ENCODE peak calls at places on chromosomes 6 and 20, in six cellular contexts. T is astrocyte of the cerebellum, E is fibroblast of lung, U is heart left ventricle, D is neural progenitor cell, F is suprapubic skin. C is an unnamed sample.

GRCh38 chr6:14339711-14340590 is 222.4 kb downstream of the CD83 start:
- DNase-seq in F (no peak), E (no peak), D (no peak), T (no peak), U (no peak), C (no peak)

GRCh38 chr6:15063253-15063853 is 182.5 kb upstream of the JARID2 start:
- DNase-seq in D (no peak), U (peak; percentile 44), E (no peak), T (no peak), F (no peak), C (no peak)

GRCh38 chr6:77172578-77172977 is 290.7 kb downstream of the HTR1B start:
- DNase-seq in E (no peak), U (no peak), T (no peak), F (no peak), D (no peak), C (no peak)

GRCh38 chr6:116842374-116842947 is 13.6 kb upstream of the GPRC6A start:
- DNase-seq in U (no peak), E (peak; percentile 7), T (no peak), D (no peak), F (no peak), C (no peak)

GRCh38 chr6:30491963-30492616 is 2.8 kb downstream of the HLA-E start:
- DNase-seq in U (no peak), E (no peak), T (no peak), D (no peak), F (peak; percentile 60), C (no peak)

GRCh38 chr20:53142225-53142624 is 170.1 kb downstream of the TSHZ2 start:
- DNase-seq in T (no peak), U (no peak), F (no peak), D (no peak), E (no peak), C (no peak)

GRCh38 chr6:4815584-4815983 is 39.4 kb downstream of the CDYL start:
- DNase-seq in D (no peak), F (no peak), U (no peak), T (no peak), E (no peak), C (no peak)

GRCh38 chr6:2865270-2866182 is 23.9 kb upstream of the SERPINB1 start:
- DNase-seq in F (no peak), D (no peak), E (peak; percentile 74), U (no peak), T (no peak), C (no peak)

GRCh38 chr20:50196248-50196647 is 5.6 kb downstream of the CEBPB start:
- DNase-seq in E (no peak), D (no peak), T (no peak), U (no peak), F (no peak), C (no peak)

GRCh38 chr20:50194831-50195523 is 4.3 kb downstream of the CEBPB start:
- DNase-seq in T (no peak), F (no peak), E (peak; percentile 58), D (no peak), U (no peak), C (no peak)

GRCh38 chr20:50196896-50197295 is 6.3 kb downstream of the CEBPB start:
- DNase-seq in D (no peak), U (no peak), T (no peak), F (no peak), E (no peak), C (no peak)

GRCh38 chr20:50193851-50194830 is 3.5 kb downstream of the CEBPB start:
- DNase-seq in T (no peak), U (no peak), F (no peak), E (peak; percentile 41), D (peak; percentile 27), C (no peak)

DNA sequence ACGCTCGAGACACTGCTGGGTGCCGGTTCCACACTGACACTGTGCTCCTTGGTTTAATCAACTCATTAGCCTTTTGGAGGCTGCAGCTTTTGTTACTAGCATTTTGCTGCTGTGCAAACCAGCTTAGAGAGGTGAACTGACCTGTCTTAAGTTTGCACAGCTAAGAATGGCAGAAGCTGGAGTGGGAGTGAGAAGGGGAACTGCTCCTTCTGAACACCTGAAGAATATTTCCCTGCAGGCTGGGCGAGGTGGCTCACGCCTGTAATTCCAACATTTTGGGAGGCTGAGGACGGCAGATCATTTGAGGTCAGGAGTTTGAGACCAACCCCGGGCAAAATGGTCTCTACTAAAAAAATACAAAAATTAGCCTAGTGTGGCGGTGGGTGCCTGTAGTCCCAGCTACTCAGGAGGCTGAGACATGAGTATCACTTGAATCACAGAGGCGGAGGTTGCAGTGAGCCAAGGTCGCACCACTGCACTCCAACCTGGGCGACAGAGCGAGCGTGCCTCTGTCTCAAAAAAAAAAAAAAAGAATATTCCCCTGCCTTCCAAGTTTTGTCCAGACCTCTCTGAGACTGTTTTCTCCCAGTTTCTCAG is 5.0 kb downstream of the CEBPB start:
- DNase-seq in D (no peak), T (no peak), F (no peak), E (no peak), U (no peak), C (no peak)
- TF ChIP-seq CTCF in D (no peak), T (no peak), F (no peak), E (no peak), U (no peak), C (no peak)

DNA sequence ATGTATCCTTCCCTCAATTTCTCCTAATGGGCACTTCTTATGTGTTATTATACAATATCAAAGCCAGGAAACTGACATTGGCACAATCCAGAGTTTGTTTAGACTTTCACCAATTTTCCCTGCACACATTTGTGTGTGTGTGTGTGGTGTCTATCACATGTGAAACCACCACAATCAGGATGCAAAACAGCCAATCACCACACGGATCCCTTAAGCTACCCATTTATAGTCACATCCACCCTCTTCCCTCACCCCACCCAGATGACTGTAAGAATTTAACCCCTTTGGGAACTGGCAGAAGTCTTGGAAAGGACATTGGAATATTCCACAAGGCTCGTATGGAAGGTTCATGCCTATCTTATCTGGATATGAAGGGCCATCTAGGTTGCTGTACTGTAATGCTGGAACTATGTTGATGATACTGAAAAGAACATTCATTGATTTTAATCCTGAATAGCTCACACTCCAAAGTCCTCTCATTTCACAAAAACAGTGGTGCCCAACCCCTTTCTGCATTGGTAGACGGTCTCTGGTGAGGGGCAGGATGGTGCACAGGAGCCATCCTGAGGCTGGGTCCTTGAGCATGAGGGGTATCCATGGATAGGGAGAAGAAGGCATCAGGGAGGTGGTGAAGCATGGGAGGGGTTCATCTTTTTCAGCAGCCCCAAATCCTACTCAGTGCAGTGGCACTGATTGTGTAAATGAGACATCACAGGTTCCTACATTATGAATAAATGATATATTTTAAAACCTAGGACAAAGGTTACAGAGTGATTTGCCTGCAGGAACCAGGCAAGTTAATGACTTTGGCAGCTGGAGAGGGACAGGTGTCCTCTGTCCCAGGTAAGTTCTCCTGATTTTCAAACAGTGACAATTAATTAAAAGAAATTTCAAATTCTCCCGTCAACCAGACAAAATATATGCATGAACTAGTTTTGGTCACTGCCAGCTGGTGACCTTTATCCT is 12.1 kb upstream of the CTCFL start:
- DNase-seq in T (no peak), E (no peak), U (no peak), D (no peak), F (no peak), C (no peak)
- H3K4me3 ChIP-seq in T (no peak overlapping the region), E (no peak overlapping the region), U (no peak overlapping the region), D (no peak overlapping the region), F (no peak overlapping the region), C (no peak overlapping the region)

GRCh38 chr20:31607640-31608255 is 2.7 kb downstream of the ID1 start:
- DNase-seq in E (peak; percentile 45), F (no peak), T (no peak), D (no peak), U (no peak), C (no peak)

GRCh38 chr20:31606928-31607639 is 2.0 kb downstream of the ID1 start:
- DNase-seq in E (peak; percentile 85), T (peak; percentile 79), F (no peak), U (no peak), D (peak; percentile 37), C (peak; percentile 83)

GRCh38 chr20:31606678-31606927 is 1.5 kb downstream of the ID1 start:
- DNase-seq in D (no peak), U (no peak), T (no peak), F (no peak), E (no peak), C (no peak)

GRCh38 chr20:31605902-31606677 is 1.0 kb downstream of the ID1 start:
- DNase-seq in T (no peak), E (peak; percentile 37), U (peak; percentile 37), F (no peak), D (peak; percentile 69), C (no peak)

GRCh38 chr20:31608256-31608980 is 3.3 kb downstream of the ID1 start:
- DNase-seq in E (peak; percentile 60), F (peak; percentile 86), T (peak; percentile 78), D (peak; percentile 93), U (peak; percentile 87), C (no peak)
- TF ChIP-seq CTCF in E (no peak), F (no peak), T (no peak), D (no peak), U (no peak), C (no peak)

GRCh38 chr20:33990075-33990474 is 3.6 kb upstream of the RALY start:
- DNase-seq in E (no peak), U (no peak), D (no peak), T (no peak), F (no peak), C (no peak)

GRCh38 chr20:33992923-33993799 is 550 bp upstream of the RALY start:
- DNase-seq in E (peak; percentile 99), F (peak; percentile 99), U (peak; percentile 99), T (peak; percentile 99), D (peak; percentile 99), C (peak; percentile 95)

GRCh38 chr20:33992145-33992922 is 1.4 kb upstream of the RALY start:
- DNase-seq in U (no peak), E (no peak), F (no peak), D (no peak), T (no peak), C (peak; percentile 13)

GRCh38 chr20:33993800-33994623 is at the start of gene RALY:
- DNase-seq in F (peak; percentile 90), E (peak; percentile 74), U (peak; percentile 91), D (peak; percentile 94), T (peak; percentile 37), C (no peak)

DNA sequence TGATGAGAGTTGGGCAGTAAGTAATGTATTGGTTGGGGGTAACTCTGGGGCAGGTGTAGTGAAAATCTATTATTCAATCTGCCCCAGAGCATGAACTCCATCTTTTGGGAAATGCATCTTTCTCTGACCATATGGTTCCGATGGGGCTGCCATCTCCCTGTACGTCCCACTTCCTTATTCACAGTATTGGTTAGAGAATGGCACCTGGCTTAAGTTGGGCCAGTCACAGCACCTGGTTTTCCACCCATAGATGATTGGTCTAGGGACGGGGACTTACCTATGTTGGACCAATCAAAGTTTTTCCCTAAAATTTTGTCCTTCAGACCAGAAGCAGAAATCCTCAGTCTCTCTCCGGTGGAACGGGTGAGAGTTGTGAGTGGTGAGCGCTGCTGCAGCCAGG is 2.2 kb upstream of the RALY start:
- DNase-seq in F (no peak), E (no peak), D (no peak), T (no peak), U (no peak), C (no peak)
- H3K4me3 ChIP-seq in F (no peak overlapping the region), E (no peak overlapping the region), D (peak overlapping the region; percentile 97), T (no peak overlapping the region), U (no peak overlapping the region), C (no peak overlapping the region)

GRCh38 chr6:143529095-143529494 is 17.6 kb upstream of the FUCA2 start:
- DNase-seq in F (no peak), D (peak; percentile 38), U (no peak), T (no peak), E (no peak), C (no peak)
- TF ChIP-seq CTCF in F (no peak), D (peak; percentile 45), U (no peak), T (no peak), E (no peak), C (peak; percentile 39)